ENCODE peak calls at places on chromosome 22, in ten cellular contexts. S is activated B cell treated with CpG ODN at 0.5 μM for 24 hours; R is ELF-1; F is T-cell; V is hypothalamus; M is HEK293T; H is activated naive CD8-positive, alpha-beta T cell treated with anti-CD3 and anti-CD28 coated beads, Interleukin-2, amount 10 ng/mL, durations not matched to agents 7 days and 5 days; Q is activated T-cell treated with anti-CD3 and anti-CD28 coated beads for 48 hours; D is activated CD4-positive, CD25-positive, alpha-beta regulatory T cell; Z is NCI-H1092 treated with DMSO at 0.1 percent for 48 hours. I is an unnamed sample.

GRCh38 chr22:40120783-40121182 is 56.9 kb upstream of the TNRC6B start:
- DNase-seq in S (no peak), Z (no peak), Q (no peak), F (no peak), D (no peak), M (no peak), H (no peak), V (no peak), R (no peak), I (no peak)

GRCh38 chr22:37273126-37273845 is 9.0 kb upstream of the CYTH4 start:
- DNase-seq in H (no peak), R (no peak), Q (peak), F (no peak), V (no peak), M (no peak), S (no peak), Z (no peak), D (no peak), I (peak)

GRCh38 chr22:19965771-19966709 is 24.4 kb upstream of the TXNRD2 start:
- DNase-seq in V (no peak), S (no peak), R (peak), Z (peak), D (no peak), Q (no peak), F (no peak), H (no peak), M (peak), I (no peak)

GRCh38 chr22:41575533-41575932 is 14.1 kb downstream of the PMM1 start:
- DNase-seq in Q (no peak), M (no peak), V (no peak), H (no peak), F (no peak), R (no peak), S (no peak), Z (no peak), D (no peak), I (no peak)

GRCh38 chr22:24184057-24184798 is 2.9 kb downstream of the SUSD2 start:
- DNase-seq in Z (no peak), H (no peak), R (no peak), V (no peak), Q (no peak), S (no peak), D (no peak), M (no peak), F (no peak), I (no peak)

GRCh38 chr22:47810505-47811500 is 1048.4 kb downstream of the TBC1D22A start:
- DNase-seq in V (no peak), H (no peak), Z (no peak), F (no peak), Q (no peak), R (no peak), M (no peak), S (no peak), D (no peak), I (no peak)

GRCh38 chr22:50014655-50015401 is 2.3 kb upstream of the IL17REL start:
- DNase-seq in M (no peak), Q (no peak), F (no peak), D (no peak), S (no peak), V (no peak), R (no peak), Z (no peak), H (peak), I (no peak)

GRCh38 chr22:44882226-44882905 is 127.4 kb downstream of the PHF21B start:
- DNase-seq in S (no peak), R (no peak), Z (no peak), M (no peak), V (no peak), D (no peak), H (peak), Q (no peak), F (no peak), I (no peak)

GRCh38 chr22:42643632-42644421 is 3.4 kb upstream of the ATP5MGL start:
- DNase-seq in Q (no peak), V (no peak), H (no peak), Z (no peak), D (no peak), R (no peak), M (no peak), S (no peak), F (no peak), I (no peak)

GRCh38 chr22:24398409-24398808 is 29.0 kb upstream of the ADORA2A start:
- DNase-seq in V (no peak), H (no peak), Z (no peak), F (no peak), R (no peak), M (no peak), S (no peak), Q (no peak), D (no peak), I (no peak)

GRCh38 chr22:36816635-36817428 is at the start of gene PVALB:
- DNase-seq in F (no peak), V (no peak), Q (no peak), S (no peak), M (peak), Z (peak), H (peak), R (peak), D (no peak), I (no peak)

GRCh38 chr22:48651036-48651890 is 1176.4 kb downstream of the BRD1 start:
- DNase-seq in M (no peak), H (no peak), D (no peak), V (no peak), S (no peak), R (no peak), Q (no peak), Z (no peak), F (no peak), I (no peak)

GRCh38 chr22:31650391-31650790 is 11.6 kb downstream of the PISD start:
- DNase-seq in M (no peak), Q (no peak), Z (no peak), H (no peak), V (no peak), F (no peak), D (no peak), R (no peak), S (no peak), I (no peak)

GRCh38 chr22:21982338-21982965 is at the start of gene TOP3B:
- DNase-seq in H (peak), Z (peak), M (peak), S (peak), V (peak), Q (peak), D (peak), R (peak), F (peak), I (peak)

GRCh38 chr22:20494978-20495860 is at the start of gene KLHL22:
- DNase-seq in D (no peak), F (peak), M (peak), H (no peak), Z (peak), R (peak), Q (no peak), S (no peak), V (peak), I (peak)

GRCh38 chr22:33076368-33076767 is 18.2 kb upstream of the SYN3 start:
- DNase-seq in V (no peak), S (no peak), H (no peak), R (no peak), Z (no peak), M (no peak), F (no peak), D (no peak), Q (no peak), I (no peak)

GRCh38 chr22:24379536-24379935 is 47.9 kb upstream of the ADORA2A start:
- DNase-seq in M (no peak), F (no peak), Q (no peak), R (no peak), D (no peak), S (no peak), H (no peak), V (no peak), Z (no peak), I (no peak)

GRCh38 chr22:44139773-44140172 is 41.0 kb upstream of the PARVG start:
- DNase-seq in Q (no peak), S (no peak), V (no peak), D (no peak), H (no peak), Z (no peak), F (no peak), M (no peak), R (no peak), I (no peak)

GRCh38 chr22:41888638-41889200 is 26.2 kb downstream of the SHISA8 start:
- DNase-seq in D (no peak), Z (no peak), S (no peak), Q (no peak), H (no peak), R (no peak), M (no peak), V (no peak), F (no peak), I (no peak)

GRCh38 chr22:36506637-36507517 is at the start of gene FOXRED2:
- DNase-seq in Z (peak), V (peak), H (peak), M (peak), R (peak), S (peak), D (peak), Q (peak), F (peak), I (peak)

GRCh38 chr22:47144076-47144765 is 381.8 kb downstream of the TBC1D22A start:
- DNase-seq in Z (peak), R (no peak), F (no peak), Q (no peak), M (no peak), D (no peak), V (no peak), H (no peak), S (no peak), I (no peak)

GRCh38 chr22:48585916-48586798 is 1241.5 kb downstream of the BRD1 start:
- DNase-seq in M (no peak), V (no peak), F (no peak), R (peak), H (no peak), Z (no peak), Q (no peak), S (no peak), D (no peak), I (no peak)

GRCh38 chr22:19816372-19817119 is 38.1 kb downstream of the GNB1L start:
- DNase-seq in D (no peak), S (no peak), V (no peak), Q (no peak), R (no peak), F (no peak), M (no peak), Z (no peak), H (no peak), I (no peak)

GRCh38 chr22:29723766-29724165 is 4.0 kb downstream of the CABP7 start:
- DNase-seq in H (no peak), M (no peak), R (no peak), V (no peak), S (no peak), F (no peak), Q (no peak), D (no peak), Z (no peak), I (no peak)

GRCh38 chr22:21000215-21000986 is 1.5 kb downstream of the THAP7 start:
- DNase-seq in S (no peak), V (no peak), Q (no peak), D (no peak), F (no peak), R (no peak), H (peak), M (no peak), Z (peak), I (no peak)

I was measured in stimulated activated effector memory CD8-positive, alpha-beta T cell treated with anti-CD3 and anti-CD28 coated beads, Interleukin-12 subunit alpha, Interleukin-12 subunit beta, amount 100 ng/mL, for 72 hours.